ENCODE peak calls at places on chromosomes 11 and 22, in four cellular contexts. One of them, this sample, is unnamed.

GRCh38 chr11:123653997-123654565 is 343 bp downstream of the SCN3B start:
- DNase-seq in fibroblast of the aortic adventitia: peak; percentile 35
- DNase-seq in Panc1: no peak
- DNase-seq in uterus: peak; percentile 50
- DNase-seq in this sample: peak; percentile 47

GRCh38 chr22:40414838-40415505 is 44.6 kb downstream of the SGSM3 start:
- DNase-seq in fibroblast of the aortic adventitia: no peak
- DNase-seq in Panc1: no peak
- DNase-seq in uterus: no peak
- DNase-seq in this sample: no peak

GRCh38 chr11:10305262-10305963 is 540 bp downstream of the ADM start:
- DNase-seq in fibroblast of the aortic adventitia: no peak
- DNase-seq in Panc1: no peak
- DNase-seq in uterus: peak; percentile 44
- DNase-seq in this sample: peak; percentile 71

GRCh38 chr11:80162387-80162786 is 721.6 kb upstream of the TENM4 start:
- DNase-seq in fibroblast of the aortic adventitia: no peak
- DNase-seq in Panc1: no peak
- DNase-seq in uterus: no peak
- DNase-seq in this sample: no peak

GRCh38 chr11:106503901-106504300 is 426.4 kb downstream of the AASDHPPT start:
- DNase-seq in fibroblast of the aortic adventitia: no peak
- DNase-seq in Panc1: no peak
- DNase-seq in uterus: no peak
- DNase-seq in this sample: no peak

GRCh38 chr22:22408731-22409696 is 99.5 kb downstream of the ZNF280B start:
- DNase-seq in fibroblast of the aortic adventitia: peak; percentile 16
- DNase-seq in Panc1: no peak
- DNase-seq in uterus: no peak
- DNase-seq in this sample: peak; percentile 54

GRCh38 chr22:43838571-43839307 is 23.6 kb downstream of the SULT4A1 start:
- DNase-seq in fibroblast of the aortic adventitia: no peak
- DNase-seq in Panc1: no peak
- DNase-seq in uterus: no peak
- DNase-seq in this sample: no peak

GRCh38 chr11:108944486-108945178 is 279.8 kb downstream of the DDX10 start:
- DNase-seq in fibroblast of the aortic adventitia: no peak
- DNase-seq in Panc1: no peak
- DNase-seq in uterus: no peak
- DNase-seq in this sample: no peak

GRCh38 chr22:43846966-43847365 is 15.3 kb downstream of the SULT4A1 start:
- DNase-seq in fibroblast of the aortic adventitia: no peak
- DNase-seq in Panc1: no peak
- DNase-seq in uterus: no peak
- DNase-seq in this sample: no peak

GRCh38 chr11:76216536-76217326 is 10.4 kb upstream of the WNT11 start:
- DNase-seq in fibroblast of the aortic adventitia: no peak
- DNase-seq in Panc1: no peak
- DNase-seq in uterus: no peak
- DNase-seq in this sample: no peak

GRCh38 chr22:36363378-36363931 is 24.3 kb downstream of the MYH9 start:
- DNase-seq in fibroblast of the aortic adventitia: no peak
- DNase-seq in Panc1: no peak
- DNase-seq in uterus: no peak
- DNase-seq in this sample: no peak

GRCh38 chr22:44580176-44580575 is 82.1 kb upstream of the RTL6 start:
- DNase-seq in fibroblast of the aortic adventitia: no peak
- DNase-seq in Panc1: no peak
- DNase-seq in uterus: no peak
- DNase-seq in this sample: no peak

GRCh38 chr22:37357471-37357870 is 69.8 kb downstream of the ELFN2 start:
- DNase-seq in fibroblast of the aortic adventitia: peak; percentile 48
- DNase-seq in Panc1: no peak
- DNase-seq in uterus: no peak
- DNase-seq in this sample: no peak

GRCh38 chr11:17554487-17554886 is 7.4 kb downstream of the OTOG start:
- DNase-seq in fibroblast of the aortic adventitia: no peak
- DNase-seq in Panc1: no peak
- DNase-seq in uterus: no peak
- DNase-seq in this sample: no peak

GRCh38 chr11:8039530-8040260 is 41.3 kb upstream of the TUB start:
- DNase-seq in fibroblast of the aortic adventitia: no peak
- DNase-seq in Panc1: no peak
- DNase-seq in uterus: no peak
- DNase-seq in this sample: no peak

GRCh38 chr11:45094958-45095690 is 51.3 kb upstream of the PRDM11 start:
- DNase-seq in fibroblast of the aortic adventitia: no peak
- DNase-seq in Panc1: no peak
- DNase-seq in uterus: no peak
- DNase-seq in this sample: no peak

GRCh38 chr11:64444838-64445441 is 86.0 kb downstream of the RPS6KA4 start:
- DNase-seq in fibroblast of the aortic adventitia: peak; percentile 16
- DNase-seq in Panc1: no peak
- DNase-seq in uterus: no peak
- DNase-seq in this sample: peak; percentile 29

GRCh38 chr22:30968015-30968923 is at the start of gene MORC2:
- DNase-seq in fibroblast of the aortic adventitia: peak; percentile 46
- DNase-seq in Panc1: no peak
- DNase-seq in uterus: peak; percentile 60
- DNase-seq in this sample: no peak

GRCh38 chr11:20397281-20397680 is 9.8 kb downstream of the PRMT3 start:
- DNase-seq in fibroblast of the aortic adventitia: peak; percentile 62
- DNase-seq in Panc1: no peak
- DNase-seq in uterus: no peak
- DNase-seq in this sample: peak; percentile 69

GRCh38 chr11:12606597-12606996 is 67.6 kb upstream of the TEAD1 start:
- DNase-seq in fibroblast of the aortic adventitia: peak; percentile 92
- DNase-seq in Panc1: no peak
- DNase-seq in uterus: no peak
- DNase-seq in this sample: no peak

GRCh38 chr11:123454060-123454651 is 24.1 kb downstream of the GRAMD1B start:
- DNase-seq in fibroblast of the aortic adventitia: peak; percentile 89
- DNase-seq in Panc1: no peak
- DNase-seq in uterus: no peak
- DNase-seq in this sample: peak; percentile 72

GRCh38 chr22:44582016-44582415 is 84.0 kb upstream of the RTL6 start:
- DNase-seq in fibroblast of the aortic adventitia: no peak
- DNase-seq in Panc1: no peak
- DNase-seq in uterus: peak; percentile 3
- DNase-seq in this sample: no peak

GRCh38 chr11:11782532-11783110 is 59.2 kb upstream of the USP47 start:
- DNase-seq in fibroblast of the aortic adventitia: no peak
- DNase-seq in Panc1: no peak
- DNase-seq in uterus: no peak
- DNase-seq in this sample: no peak

GRCh38 chr11:13776134-13776815 is 107.8 kb downstream of the FAR1 start:
- DNase-seq in fibroblast of the aortic adventitia: no peak
- DNase-seq in Panc1: no peak
- DNase-seq in uterus: no peak
- DNase-seq in this sample: peak; percentile 8

GRCh38 chr11:96337541-96338530 is 5.2 kb downstream of the MAML2 start:
- DNase-seq in fibroblast of the aortic adventitia: peak; percentile 63
- DNase-seq in Panc1: no peak
- DNase-seq in uterus: no peak
- DNase-seq in this sample: peak; percentile 23

GRCh38 chr22:50676211-50676636 is 3.6 kb downstream of the SHANK3 start:
- DNase-seq in fibroblast of the aortic adventitia: no peak
- DNase-seq in Panc1: no peak
- DNase-seq in uterus: no peak
- DNase-seq in this sample: no peak

GRCh38 chr11:75476716-75477613 is 44.0 kb upstream of the KLHL35 start:
- DNase-seq in fibroblast of the aortic adventitia: no peak
- DNase-seq in Panc1: no peak
- DNase-seq in uterus: no peak
- DNase-seq in this sample: no peak

GRCh38 chr11:84212467-84213390 is 926.6 kb upstream of the CCDC90B start:
- DNase-seq in fibroblast of the aortic adventitia: no peak
- DNase-seq in Panc1: no peak
- DNase-seq in uterus: no peak
- DNase-seq in this sample: no peak

DNA sequence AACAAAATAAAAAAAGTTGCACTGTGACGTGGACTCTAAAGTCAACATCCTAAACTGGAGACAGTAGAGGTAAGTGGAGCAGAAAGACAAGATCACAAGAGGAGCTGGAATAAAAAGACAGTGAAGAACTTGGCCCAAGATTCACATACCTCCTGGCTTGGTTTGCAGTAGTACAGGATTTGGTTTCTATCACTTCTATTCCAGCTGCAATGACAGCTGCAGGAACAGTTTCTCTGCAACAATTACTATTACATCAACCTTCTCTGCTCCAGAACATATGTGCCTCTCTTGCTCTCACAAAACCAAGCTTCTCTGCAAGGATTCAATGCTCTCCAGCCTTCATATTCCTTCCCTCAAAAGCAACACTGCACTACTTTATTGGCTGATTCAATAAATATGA is 7.8 kb upstream of the KDM2A start:
- DNase-seq in fibroblast of the aortic adventitia: peak; percentile 74
- DNase-seq in Panc1: no peak
- DNase-seq in uterus: no peak
- DNase-seq in this sample: no peak
- H3K4me3 ChIP-seq in fibroblast of the aortic adventitia: no peak overlapping the region
- H3K4me3 ChIP-seq in Panc1: no peak overlapping the region
- H3K4me3 ChIP-seq in uterus: no peak overlapping the region
- H3K4me3 ChIP-seq in this sample: no peak overlapping the region

GRCh38 chr22:46578824-46579561 is 41.2 kb upstream of the GRAMD4 start:
- DNase-seq in fibroblast of the aortic adventitia: peak; percentile 35
- DNase-seq in Panc1: no peak
- DNase-seq in uterus: no peak
- DNase-seq in this sample: peak; percentile 34

GRCh38 chr22:46578251-46578823 is 40.9 kb upstream of the CELSR1 start:
- DNase-seq in fibroblast of the aortic adventitia: no peak
- DNase-seq in Panc1: no peak
- DNase-seq in uterus: no peak
- DNase-seq in this sample: peak; percentile 28

GRCh38 chr22:46581580-46582244 is 38.5 kb upstream of the GRAMD4 start:
- DNase-seq in fibroblast of the aortic adventitia: no peak
- DNase-seq in Panc1: no peak
- DNase-seq in uterus: no peak
- DNase-seq in this sample: peak; percentile 30

GRCh38 chr22:46580940-46581579 is 39.1 kb upstream of the GRAMD4 start:
- DNase-seq in fibroblast of the aortic adventitia: no peak
- DNase-seq in Panc1: no peak
- DNase-seq in uterus: no peak
- DNase-seq in this sample: no peak

DNA sequence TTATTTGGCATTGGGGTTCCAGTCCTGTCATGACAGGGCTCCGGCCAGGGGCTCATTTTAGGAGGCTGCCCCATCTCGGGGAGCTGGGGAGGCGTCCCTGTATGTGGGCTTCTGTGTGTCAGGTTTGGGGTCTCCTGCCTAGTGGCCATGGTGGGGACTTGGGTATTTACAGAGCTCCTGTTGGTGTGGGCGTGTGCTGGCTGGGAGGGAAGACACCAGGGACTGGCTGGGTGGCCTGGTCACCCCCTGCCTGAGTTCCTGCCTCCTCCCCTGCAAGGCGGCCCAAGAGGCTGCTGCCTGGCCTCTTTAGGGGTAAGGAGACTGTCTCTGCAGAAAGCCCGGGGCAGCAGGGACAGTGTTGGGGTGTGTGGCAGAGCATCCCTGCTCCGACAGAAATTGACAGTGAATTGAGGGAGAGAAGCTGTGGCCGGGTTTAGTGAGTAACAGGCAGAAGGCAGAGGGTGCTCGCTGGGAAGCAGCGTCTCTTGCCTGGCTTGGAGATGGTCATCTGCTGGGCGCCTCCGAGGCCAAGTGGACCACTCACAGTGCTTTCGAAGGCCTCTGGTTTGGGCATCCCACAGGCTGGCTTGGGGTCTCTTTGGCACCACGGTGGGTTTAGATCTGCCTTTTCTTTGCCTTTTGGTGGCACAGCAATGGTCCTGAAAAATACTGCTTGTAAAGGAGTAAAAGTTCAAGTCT is 40.3 kb upstream of the GRAMD4 start:
- DNase-seq in fibroblast of the aortic adventitia: no peak
- DNase-seq in Panc1: no peak
- DNase-seq in uterus: no peak
- DNase-seq in this sample: peak; percentile 31
- H3K4me3 ChIP-seq in fibroblast of the aortic adventitia: no peak overlapping the region
- H3K4me3 ChIP-seq in Panc1: no peak overlapping the region
- H3K4me3 ChIP-seq in uterus: no peak overlapping the region
- H3K4me3 ChIP-seq in this sample: no peak overlapping the region

GRCh38 chr11:47425611-47426010 is 628 bp downstream of the PSMC3 start:
- DNase-seq in fibroblast of the aortic adventitia: no peak
- DNase-seq in Panc1: no peak
- DNase-seq in uterus: no peak
- DNase-seq in this sample: no peak
- H3K4me3 ChIP-seq in fibroblast of the aortic adventitia: peak overlapping the region; percentile 97
- H3K4me3 ChIP-seq in Panc1: peak overlapping the region; percentile 79
- H3K4me3 ChIP-seq in uterus: peak overlapping the region; percentile 63
- H3K4me3 ChIP-seq in this sample: peak overlapping the region; percentile 83

GRCh38 chr11:104897891-104898684 is at the start of gene CASP12:
- DNase-seq in fibroblast of the aortic adventitia: peak; percentile 20
- DNase-seq in Panc1: no peak
- DNase-seq in uterus: no peak
- DNase-seq in this sample: no peak
- H3K4me3 ChIP-seq in fibroblast of the aortic adventitia: no peak within 1 kb of the TSS
- H3K4me3 ChIP-seq in Panc1: no peak within 1 kb of the TSS
- H3K4me3 ChIP-seq in uterus: peak within 1 kb of the TSS; percentile 37
- H3K4me3 ChIP-seq in this sample: no peak within 1 kb of the TSS

GRCh38 chr22:41914611-41915034 is 251 bp downstream of the SHISA8 start:
- DNase-seq in fibroblast of the aortic adventitia: no peak
- DNase-seq in Panc1: no peak
- DNase-seq in uterus: no peak
- DNase-seq in this sample: no peak
- H3K4me3 ChIP-seq in fibroblast of the aortic adventitia: no peak overlapping the region
- H3K4me3 ChIP-seq in Panc1: peak overlapping the region; percentile 27
- H3K4me3 ChIP-seq in uterus: peak overlapping the region; percentile 3
- H3K4me3 ChIP-seq in this sample: no peak overlapping the region

DNA sequence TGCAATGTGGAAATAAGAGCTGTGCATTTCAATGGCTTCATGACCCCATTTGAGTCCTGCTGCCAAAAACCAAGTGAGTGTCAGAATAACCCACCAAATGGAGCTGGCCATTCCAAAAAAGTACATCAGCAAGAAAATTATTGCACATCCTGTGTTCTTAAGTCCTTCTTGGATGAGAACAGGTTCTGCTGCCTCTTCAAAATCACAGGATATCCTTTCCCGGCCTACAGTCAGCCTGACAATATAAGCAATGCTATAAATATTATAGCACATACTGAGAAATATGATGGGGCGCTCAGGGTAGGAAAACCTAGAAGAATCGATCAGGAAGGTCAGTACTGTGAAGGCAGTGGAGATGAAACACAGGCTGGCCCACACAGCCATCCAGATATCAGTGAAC is 3.5 kb downstream of the FZD4 start:
- DNase-seq in fibroblast of the aortic adventitia: no peak
- DNase-seq in Panc1: no peak
- DNase-seq in uterus: no peak
- DNase-seq in this sample: no peak
- H3K4me3 ChIP-seq in fibroblast of the aortic adventitia: peak overlapping the region; percentile 79
- H3K4me3 ChIP-seq in Panc1: no peak overlapping the region
- H3K4me3 ChIP-seq in uterus: peak overlapping the region; percentile 5
- H3K4me3 ChIP-seq in this sample: no peak overlapping the region

GRCh38 chr11:119433369-119433749 is 10.4 kb upstream of the THY1 start:
- DNase-seq in fibroblast of the aortic adventitia: peak; percentile 62
- DNase-seq in Panc1: no peak
- DNase-seq in uterus: no peak
- DNase-seq in this sample: no peak
- H3K4me3 ChIP-seq in fibroblast of the aortic adventitia: peak overlapping the region; percentile 44
- H3K4me3 ChIP-seq in Panc1: no peak overlapping the region
- H3K4me3 ChIP-seq in uterus: no peak overlapping the region
- H3K4me3 ChIP-seq in this sample: no peak overlapping the region